ENCODE peak calls at places on chromosomes 7 and 10, in five cellular contexts. W, J, M, G and Z are unnamed samples.

GRCh38 chr7:150850273-150850672 is 2.0 kb upstream of the AOC1 start:
- DNase-seq in W (no peak), J (no peak), M (no peak), G (no peak), Z (no peak)

GRCh38 chr10:103545771-103546281 is 52.3 kb downstream of the NEURL1 start:
- DNase-seq in W (no peak), J (peak; percentile 36), M (no peak), G (peak; percentile 45), Z (peak; percentile 89)

GRCh38 chr7:96304573-96304972 is 17.3 kb downstream of the SLC25A13 start:
- DNase-seq in W (no peak), J (no peak), M (no peak), G (no peak), Z (no peak)

GRCh38 chr7:98086231-98086855 is 20.3 kb upstream of the LMTK2 start:
- DNase-seq in W (peak; percentile 53), J (peak; percentile 23), M (no peak), G (no peak), Z (peak; percentile 61)

GRCh38 chr7:156475666-156476065 is 164.9 kb upstream of the RNF32 start:
- DNase-seq in W (peak; percentile 34), J (no peak), M (no peak), G (no peak), Z (no peak)

GRCh38 chr10:50396491-50397311 is 145.4 kb upstream of the ASAH2 start:
- DNase-seq in W (no peak), J (no peak), M (no peak), G (no peak), Z (no peak)

GRCh38 chr10:778626-779330 is 89.3 kb upstream of the DIP2C start:
- DNase-seq in W (no peak), J (peak; percentile 16), M (no peak), G (no peak), Z (no peak)

GRCh38 chr7:79876769-79877362 is 257.8 kb upstream of the GNAI1 start:
- DNase-seq in W (no peak), J (no peak), M (no peak), G (no peak), Z (no peak)

GRCh38 chr7:112350596-112350995 is 99.7 kb upstream of the IFRD1 start:
- DNase-seq in W (no peak), J (no peak), M (no peak), G (no peak), Z (no peak)

DNA sequence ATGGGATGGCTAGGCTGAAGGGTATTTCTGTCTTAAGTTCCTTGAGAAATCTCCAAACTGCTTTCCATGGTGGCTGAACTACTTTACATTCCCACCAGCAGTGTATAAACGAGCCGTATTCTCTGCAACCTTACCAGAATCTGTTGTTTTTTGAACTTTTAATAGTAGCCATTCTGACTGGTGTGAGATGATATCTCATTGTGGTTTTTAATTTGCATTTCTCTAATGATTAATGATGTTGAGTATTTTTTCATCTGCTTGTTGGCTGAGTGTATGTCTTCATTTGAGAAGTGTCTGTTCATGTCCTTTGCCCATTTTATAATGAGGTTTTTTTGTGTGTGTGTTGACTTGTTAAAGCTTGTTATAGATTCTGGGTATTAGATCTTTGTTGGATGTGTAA is 226.8 kb upstream of the IGFBP3 start:
- DNase-seq in W (no peak), J (no peak), M (no peak), G (no peak), Z (no peak)
- H3K4me1 ChIP-seq in W (peaks cover 4% of the 10 kb centered on the region), J (no peaks in the 10 kb centered on the region), M (peaks cover 6% of the 10 kb centered on the region), G (no peaks in the 10 kb centered on the region), Z (no peaks in the 10 kb centered on the region)

GRCh38 chr10:5975641-5976473 is 1.5 kb downstream of the IL15RA start:
- DNase-seq in W (peak; percentile 54), J (peak; percentile 49), M (no peak), G (peak; percentile 32), Z (no peak)
- TF ChIP-seq POLR2A in W (no peak), J (no peak), M (no peak), G (peak; percentile 14), Z (no peak)

GRCh38 chr10:7485267-7485601 is 74.4 kb upstream of the SFMBT2 start:
- DNase-seq in W (no peak), J (no peak), M (no peak), G (no peak), Z (no peak)

GRCh38 chr10:7481382-7481765 is 70.5 kb upstream of the SFMBT2 start:
- DNase-seq in W (no peak), J (no peak), M (no peak), G (no peak), Z (no peak)

GRCh38 chr10:7484456-7485266 is 73.8 kb upstream of the SFMBT2 start:
- DNase-seq in W (no peak), J (no peak), M (no peak), G (no peak), Z (no peak)

GRCh38 chr10:7482992-7483391 is 72.2 kb upstream of the SFMBT2 start:
- DNase-seq in W (no peak), J (no peak), M (no peak), G (no peak), Z (no peak)

DNA sequence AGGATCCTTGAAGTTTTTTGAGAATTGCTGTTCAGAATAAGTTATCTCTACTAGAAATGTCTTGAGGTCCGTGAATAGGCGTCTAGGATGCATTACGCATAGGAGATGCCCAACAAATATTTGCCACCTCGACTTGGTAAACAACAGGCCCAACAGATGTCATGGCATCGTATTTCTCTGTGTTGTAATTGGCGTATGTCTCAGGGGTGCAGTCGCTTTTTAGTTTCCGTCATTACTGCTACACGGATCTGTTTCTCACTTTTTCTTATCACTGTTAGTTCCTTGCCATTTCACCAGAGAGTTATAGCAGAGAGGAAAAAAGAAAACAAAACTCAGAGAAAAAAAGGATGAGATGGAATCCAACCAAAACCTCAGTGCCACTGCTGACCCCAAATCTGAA is 73.0 kb upstream of the SFMBT2 start:
- DNase-seq in W (no peak), J (no peak), M (no peak), G (no peak), Z (no peak)
- H3K4me1 ChIP-seq in W (peaks cover 4% of the 10 kb centered on the region), J (no peaks in the 10 kb centered on the region), M (peaks cover 6% of the 10 kb centered on the region), G (peaks cover 15% of the 10 kb centered on the region), Z (no peaks in the 10 kb centered on the region)

DNA sequence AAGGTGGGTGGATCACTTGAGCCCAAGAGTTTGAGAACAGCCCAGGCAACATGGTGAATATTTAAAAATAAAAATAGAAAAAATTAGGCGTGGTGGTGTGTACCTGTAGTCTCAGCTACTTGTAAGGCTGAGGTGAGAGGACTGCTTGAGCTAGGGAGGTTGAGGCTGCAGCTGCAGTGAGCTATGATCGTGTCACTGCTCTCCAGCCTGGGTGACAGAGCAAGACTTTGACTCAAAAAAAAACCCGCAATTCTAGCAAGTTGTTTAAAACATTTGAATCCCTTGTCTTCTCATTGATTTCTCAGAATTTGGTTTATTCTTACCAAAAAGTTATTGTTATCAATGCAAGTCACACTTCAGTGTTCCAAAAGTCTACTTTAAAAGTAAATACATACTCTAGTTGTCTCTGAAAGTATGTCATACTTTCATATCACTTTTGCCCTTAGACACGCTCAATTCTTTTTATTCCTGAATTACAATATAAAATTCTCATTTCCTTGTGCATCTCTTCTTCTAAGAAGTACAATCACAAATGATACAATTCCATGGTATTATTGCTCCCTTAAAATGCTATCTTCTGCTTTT is 6.3 kb downstream of the EPC1 start:
- DNase-seq in W (no peak), J (no peak), M (no peak), G (no peak), Z (no peak)
- TF ChIP-seq POLR2A in W (no peak), J (no peak), M (no peak), G (no peak), Z (no peak)

DNA sequence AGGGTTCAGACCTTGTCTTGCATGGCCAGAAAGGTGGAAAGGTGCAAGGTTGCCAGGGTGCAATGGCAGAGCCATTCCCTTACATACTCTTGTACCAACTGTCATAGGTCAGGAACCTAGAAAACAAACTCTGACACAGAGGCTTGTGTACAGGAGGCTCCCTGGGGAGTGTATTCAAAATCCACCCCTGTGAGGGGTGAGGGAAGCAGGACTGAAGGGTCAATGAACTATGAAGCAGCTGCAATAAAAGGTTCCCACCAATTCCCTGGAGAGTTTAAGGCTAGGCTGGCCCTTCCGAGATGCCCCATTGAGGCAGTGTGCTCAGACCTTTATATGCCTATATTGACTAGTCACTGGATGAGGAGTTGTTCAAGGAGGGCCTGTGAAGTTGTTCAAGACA is 13.9 kb upstream of the CUZD1 start:
- DNase-seq in W (no peak), J (no peak), M (no peak), G (no peak), Z (no peak)
- H3K4me1 ChIP-seq in W (no peaks in the 10 kb centered on the region), J (no peaks in the 10 kb centered on the region), M (no peaks in the 10 kb centered on the region), G (no peaks in the 10 kb centered on the region), Z (no peaks in the 10 kb centered on the region)